ENCODE peak calls at places on chromosomes 12 and 14, in four cellular contexts. M is right atrium auricular region, D is neural progenitor cell, F is WERI-Rb-1. H is an unnamed sample. For H3K36me3, the result is how much of the 10 kb centered on the place peaks cover.

GRCh38 chr12:123849517-123849916 is 87.4 kb downstream of the DNAH10 start:
- DNase-seq in D (no peak), M (no peak), F (no peak), H (no peak)

GRCh38 chr14:62251237-62251636 is 489.0 kb downstream of the SNAPC1 start:
- DNase-seq in M (no peak), D (no peak), F (no peak), H (no peak)

GRCh38 chr12:124123432-124124015 is 150.5 kb downstream of the ZNF664 start:
- DNase-seq in M (no peak), F (no peak), D (peak), H (no peak)

GRCh38 chr14:95885866-95886265 is 9.2 kb downstream of the TUNAR start:
- DNase-seq in D (no peak), F (no peak), M (no peak), H (no peak)

GRCh38 chr12:66044731-66045130 is 85.8 kb downstream of the LLPH start:
- DNase-seq in F (no peak), M (no peak), D (no peak), H (no peak)

GRCh38 chr12:68746572-68747180 is 700 bp downstream of the SLC35E3 start:
- DNase-seq in D (peak), M (peak), F (peak), H (peak)

GRCh38 chr12:20044836-20045235 is 323.5 kb upstream of the PDE3A start:
- DNase-seq in D (no peak), F (no peak), M (no peak), H (no peak)

GRCh38 chr14:86532219-86532618 is 1002.3 kb downstream of the FLRT2 start:
- DNase-seq in D (no peak), F (no peak), M (no peak), H (no peak)

GRCh38 chr12:13347241-13348043 is 150.9 kb downstream of the EMP1 start:
- DNase-seq in F (no peak), D (no peak), M (no peak), H (no peak)

GRCh38 chr14:98623806-98624430 is 648.1 kb downstream of the BCL11B start:
- DNase-seq in D (no peak), M (no peak), F (no peak), H (no peak)

GRCh38 chr12:124278389-124279101 is 16.3 kb upstream of the RFLNA start:
- DNase-seq in M (no peak), D (no peak), F (no peak), H (no peak)

GRCh38 chr14:33799705-33800269 is 151.1 kb downstream of the EGLN3 start:
- DNase-seq in D (no peak), F (no peak), M (no peak), H (no peak)

GRCh38 chr12:2168808-2169207 is 116.0 kb downstream of the CACNA1C start:
- DNase-seq in D (no peak), F (no peak), M (no peak), H (no peak)

GRCh38 chr14:20377171-20377570 is 33.7 kb downstream of the PARP2 start:
- DNase-seq in F (no peak), M (no peak), D (no peak), H (no peak)

GRCh38 chr14:23639048-23639890 is 3.1 kb downstream of the DHRS2 start:
- DNase-seq in D (no peak), F (no peak), M (no peak), H (no peak)

GRCh38 chr14:49615776-49616175 is 4.7 kb downstream of the RPL36AL start:
- DNase-seq in F (peak), M (no peak), D (no peak), H (no peak)

GRCh38 chr12:115375188-115375991 is 691.4 kb upstream of the TBX3 start:
- DNase-seq in M (no peak), D (no peak), F (no peak), H (no peak)

GRCh38 chr12:75790219-75790618 is 241.4 kb downstream of the PHLDA1 start:
- DNase-seq in D (no peak), F (no peak), M (no peak), H (no peak)

GRCh38 chr14:24098927-24099813 is 5.1 kb downstream of the PCK2 start:
- DNase-seq in F (no peak), D (no peak), M (no peak), H (no peak)

GRCh38 chr12:18502422-18502821 is 235.4 kb downstream of the PLCZ1 start:
- DNase-seq in D (no peak), F (no peak), M (no peak), H (no peak)

GRCh38 chr14:66072190-66072905 is 413.8 kb upstream of the CCDC196 start:
- DNase-seq in M (no peak), D (no peak), F (no peak), H (no peak)
- H3K36me3 ChIP-seq in M (under half), D (under half), F (under half), H (under half)

GRCh38 chr12:3204716-3205617 is 127.8 kb downstream of the TSPAN9 start:
- DNase-seq in M (no peak), D (no peak), F (peak), H (no peak)

GRCh38 chr12:3205742-3206519 is 128.8 kb downstream of the TSPAN9 start:
- DNase-seq in F (peak), M (no peak), D (no peak), H (no peak)

GRCh38 chr12:3207174-3207573 is 130.0 kb downstream of the TSPAN9 start:
- DNase-seq in D (peak), F (peak), M (no peak), H (no peak)

GRCh38 chr12:3206536-3207072 is 129.4 kb downstream of the TSPAN9 start:
- DNase-seq in F (peak), D (no peak), M (no peak), H (no peak)

GRCh38 chr12:3207858-3208257 is 130.7 kb downstream of the TSPAN9 start:
- DNase-seq in D (peak), F (peak), M (no peak), H (no peak)
- TF ChIP-seq CTCF in D (peak), F (peak), M (peak), H (no peak)

GRCh38 chr12:6935221-6935550 is 7.4 kb downstream of the ATN1 start:
- DNase-seq in D (no peak), F (no peak), M (no peak), H (no peak)

GRCh38 chr12:6937481-6938352 is 5.9 kb upstream of the RNU7-1 start:
- DNase-seq in D (peak), F (peak), M (peak), H (peak)

GRCh38 chr12:6936642-6937480 is 6.8 kb upstream of the RNU7-1 start:
- DNase-seq in D (no peak), M (no peak), F (no peak), H (no peak)

GRCh38 chr12:6935551-6936377 is 7.9 kb upstream of the RNU7-1 start:
- DNase-seq in F (no peak), M (no peak), D (no peak), H (no peak)

DNA sequence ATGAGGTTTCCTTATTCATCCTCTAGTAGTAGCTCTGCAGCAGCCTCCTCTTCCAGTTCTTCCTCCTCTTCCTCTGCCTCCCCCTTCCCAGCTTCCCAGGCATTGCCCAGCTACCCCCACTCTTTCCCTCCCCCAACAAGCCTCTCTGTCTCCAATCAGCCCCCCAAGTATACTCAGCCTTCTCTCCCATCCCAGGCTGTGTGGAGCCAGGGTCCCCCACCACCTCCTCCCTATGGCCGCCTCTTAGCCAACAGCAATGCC is 7.3 kb upstream of the RNU7-1 start:
- DNase-seq in D (no peak), F (no peak), M (no peak), H (no peak)
- H3K36me3 ChIP-seq in D (under half), F (half or more), M (under half), H (under half)

GRCh38 chr14:60807247-60807646 is 72.7 kb downstream of the MNAT1 start:
- DNase-seq in D (no peak), M (no peak), F (no peak), H (no peak)

GRCh38 chr14:60800409-60800808 is 65.8 kb downstream of the MNAT1 start:
- DNase-seq in M (no peak), D (no peak), F (no peak), H (no peak)

GRCh38 chr14:60803871-60804270 is 69.3 kb downstream of the MNAT1 start:
- DNase-seq in F (no peak), D (no peak), M (no peak), H (no peak)

GRCh38 chr14:60807971-60808370 is 73.4 kb downstream of the MNAT1 start:
- DNase-seq in F (no peak), D (no peak), M (no peak), H (no peak)

DNA sequence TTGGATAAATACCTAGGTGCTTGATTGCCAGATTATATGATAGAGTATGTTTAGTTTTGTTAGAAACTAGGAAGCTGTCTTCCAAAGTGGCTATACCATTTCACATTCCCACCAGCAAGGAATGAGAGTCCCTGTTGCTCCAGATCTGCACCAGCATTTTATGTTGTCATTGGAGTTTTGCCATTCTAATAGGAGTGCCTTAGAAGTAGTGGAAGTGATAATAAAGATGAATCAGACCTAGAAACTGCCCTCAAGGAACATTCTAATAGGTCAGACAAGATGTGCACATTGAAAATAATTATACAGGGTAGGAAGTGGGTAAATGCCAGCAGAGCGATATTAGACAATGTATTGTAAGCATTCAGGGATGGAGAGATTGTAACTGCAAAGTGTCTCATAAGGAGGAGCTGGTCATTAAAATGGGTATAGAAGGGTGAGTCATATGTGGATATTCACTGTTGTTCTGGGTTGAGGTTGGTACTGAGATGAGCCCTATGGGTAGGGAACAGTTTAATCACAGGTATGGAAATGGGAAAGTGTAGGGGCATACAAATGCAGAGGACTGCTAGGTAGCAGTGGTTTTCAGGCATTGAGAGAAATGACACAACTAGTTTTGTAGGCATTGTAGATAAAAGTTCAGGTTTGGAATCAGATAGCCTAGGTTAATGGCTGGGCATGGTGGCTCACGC is 71.5 kb downstream of the MNAT1 start:
- DNase-seq in M (no peak), D (no peak), F (no peak), H (no peak)
- TF ChIP-seq CTCF in M (no peak), D (no peak), F (no peak), H (no peak)

GRCh38 chr14:104146651-104147345 is 8.4 kb downstream of the KIF26A start:
- DNase-seq in F (no peak), M (no peak), D (no peak), H (no peak)
- H3K36me3 ChIP-seq in F (under half), M (under half), D (under half), H (under half)

GRCh38 chr12:10331642-10332239 is 24.1 kb downstream of the KLRD1 start:
- DNase-seq in M (no peak), D (peak), F (peak), H (no peak)
- TF ChIP-seq CTCF in M (peak), D (peak), F (peak), H (peak)

GRCh38 chr12:47791351-47791746 is 18.3 kb downstream of the SLC48A1 start:
- DNase-seq in M (no peak), F (no peak), D (no peak), H (no peak)
- H3K36me3 ChIP-seq in M (half or more), F (under half), D (under half), H (under half)

DNA sequence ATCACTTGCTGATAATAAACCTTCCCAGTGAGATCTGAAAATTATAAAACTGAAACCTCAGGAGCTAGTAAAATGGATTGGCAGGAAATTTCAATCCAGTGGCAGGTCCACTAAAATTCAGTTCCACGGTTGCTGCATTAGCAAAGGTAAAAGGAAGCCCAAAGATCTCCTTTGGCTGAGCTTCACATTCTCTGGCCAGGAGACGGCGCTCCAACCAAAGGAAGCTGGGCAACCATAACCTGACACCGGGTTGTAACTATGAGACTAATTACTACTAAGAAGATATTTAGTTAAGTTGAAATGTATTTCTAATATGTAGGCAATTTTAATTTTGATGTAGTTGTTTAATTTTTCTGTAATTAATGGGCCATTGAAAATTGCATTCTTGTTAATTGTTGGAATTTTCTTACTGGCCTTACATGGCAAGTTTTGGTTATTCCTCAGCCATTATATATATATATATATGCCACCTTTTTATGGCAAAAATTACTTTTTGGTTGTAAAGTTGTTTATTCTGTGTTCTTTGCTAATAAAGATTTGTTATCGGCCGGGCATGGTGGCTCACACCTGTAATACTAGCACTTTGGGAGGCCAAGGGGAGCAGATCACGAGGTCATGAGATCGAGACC is 17.0 kb downstream of the OR8S1 start:
- DNase-seq in F (peak), D (peak), M (no peak), H (no peak)
- TF ChIP-seq CTCF in F (peak), D (peak), M (no peak), H (peak)